ENCODE peak calls at places on chromosome 21, in five cellular contexts. X, U, S, T and I are unnamed samples. For H3K9me3, H3K36me3 and H3K4me1, the result is how much of the 10 kb centered on the place peaks cover.

GRCh38 chr21:31922881-31923280 is 50.1 kb downstream of the HUNK start:
- DNase-seq in X (no peak), U (no peak), S (no peak), T (no peak), I (no peak)

GRCh38 chr21:41506526-41507520 is 1.1 kb downstream of the TMPRSS2 start:
- DNase-seq in X (no peak), U (peak), S (peak), T (no peak), I (peak)

GRCh38 chr21:31974454-31974985 is 101.7 kb downstream of the HUNK start:
- DNase-seq in X (no peak), U (no peak), S (no peak), T (no peak), I (no peak)

GRCh38 chr21:46639489-46640386 is 4.3 kb downstream of the PRMT2 start:
- DNase-seq in X (peak), U (no peak), S (no peak), T (no peak), I (no peak)

GRCh38 chr21:42974832-42975820 is 764 bp downstream of the PKNOX1 start:
- DNase-seq in X (peak), U (peak), S (peak), T (no peak), I (peak)

GRCh38 chr21:43644609-43645008 is 14.7 kb downstream of the HSF2BP start:
- DNase-seq in X (peak), U (no peak), S (no peak), T (no peak), I (no peak)

GRCh38 chr21:26137379-26138060 is 33.0 kb downstream of the APP start:
- DNase-seq in X (no peak), U (no peak), S (no peak), T (no peak), I (no peak)

GRCh38 chr21:42545317-42545716 is 31.7 kb downstream of the SLC37A1 start:
- DNase-seq in X (no peak), U (no peak), S (no peak), T (no peak), I (peak)

GRCh38 chr21:34061983-34062382 is 11.4 kb upstream of the MRPS6 start:
- DNase-seq in X (no peak), U (no peak), S (no peak), T (no peak), I (no peak)

GRCh38 chr21:41750532-41751151 is 16.2 kb downstream of the RIPK4 start:
- DNase-seq in X (no peak), U (peak), S (no peak), T (no peak), I (no peak)

GRCh38 chr21:34630536-34631143 is 15.7 kb upstream of the RCAN1 start:
- DNase-seq in X (peak), U (no peak), S (no peak), T (no peak), I (no peak)

GRCh38 chr21:32484706-32485380 is 72.3 kb downstream of the EVA1C start:
- DNase-seq in X (no peak), U (no peak), S (no peak), T (no peak), I (peak)

GRCh38 chr21:43331962-43332458 is 94.9 kb downstream of the SIK1 start:
- DNase-seq in X (peak), U (peak), S (peak), T (no peak), I (no peak)

GRCh38 chr21:32868631-32869454 is 97.3 kb upstream of the PAXBP1 start:
- DNase-seq in X (no peak), U (no peak), S (no peak), T (no peak), I (no peak)

GRCh38 chr21:36232641-36233040 is 76.0 kb downstream of the DOP1B start:
- DNase-seq in X (no peak), U (no peak), S (no peak), T (no peak), I (no peak)

DNA sequence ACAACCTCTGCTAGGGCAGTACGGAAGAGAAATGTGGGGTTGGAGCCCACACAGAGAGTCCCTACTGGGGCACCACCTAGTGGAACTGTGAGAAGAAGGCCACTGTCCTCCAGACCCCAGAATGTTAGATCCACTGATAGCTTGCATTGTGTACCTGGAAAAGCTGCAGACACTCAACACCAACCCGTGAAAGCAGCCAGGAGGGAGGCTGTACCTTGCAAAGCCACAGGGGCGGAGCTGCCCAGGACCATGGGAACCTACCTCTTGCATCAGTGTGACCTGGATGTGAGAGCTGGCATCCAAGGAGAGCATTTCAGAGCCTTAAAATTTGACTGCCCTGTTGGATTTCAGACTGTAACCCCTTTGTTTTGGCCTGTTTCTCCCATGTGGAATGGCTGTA is 85.5 kb downstream of the USP25 start:
- DNase-seq in X (no peak), U (no peak), S (no peak), T (no peak), I (no peak)
- H3K9me3 ChIP-seq in X (under half), U (under half), S (under half), T (under half), I (under half)

GRCh38 chr21:37489553-37489952 is 123.0 kb downstream of the DYRK1A start:
- DNase-seq in X (no peak), U (no peak), S (no peak), T (no peak), I (no peak)
- H3K36me3 ChIP-seq in X (under half), U (under half), S (under half), T (under half), I (under half)

DNA sequence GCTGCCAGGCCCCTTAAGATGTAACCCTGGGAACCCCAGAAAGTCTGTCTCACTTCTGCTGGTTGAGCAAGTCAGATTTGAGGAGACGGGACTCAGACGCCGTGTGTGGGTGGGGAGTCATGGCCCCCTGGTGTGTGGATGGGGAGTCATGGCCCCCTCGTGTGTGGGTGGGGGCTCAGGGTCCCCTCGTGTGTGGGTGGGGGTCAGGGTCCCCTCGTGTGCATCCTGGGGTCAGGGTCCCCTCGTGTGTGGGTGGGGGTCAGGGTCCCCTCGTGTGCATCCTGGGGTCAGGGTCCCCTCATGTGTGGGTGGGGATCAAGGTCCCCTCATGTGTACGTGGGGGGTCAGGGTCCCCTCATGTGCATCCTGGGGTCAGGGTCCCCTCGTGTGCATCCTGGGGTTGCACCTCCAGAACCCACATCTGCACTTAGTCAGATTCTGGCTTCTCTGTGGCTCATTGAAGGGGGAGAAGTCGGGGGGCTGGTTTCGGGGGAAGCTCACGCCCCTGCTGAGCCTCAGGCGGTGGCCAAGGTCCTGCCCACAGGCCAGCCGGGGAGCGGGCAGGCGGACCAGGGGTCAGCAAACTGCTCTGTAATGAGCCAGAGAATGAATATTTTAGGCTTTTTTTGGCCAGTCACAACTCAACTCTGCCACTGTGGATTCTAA is 33.4 kb upstream of the POFUT2 start:
- DNase-seq in X (no peak), U (no peak), S (peak), T (no peak), I (peak)
- H3K4me1 ChIP-seq in X (under half), U (half or more), S (under half), T (half or more), I (under half)

DNA sequence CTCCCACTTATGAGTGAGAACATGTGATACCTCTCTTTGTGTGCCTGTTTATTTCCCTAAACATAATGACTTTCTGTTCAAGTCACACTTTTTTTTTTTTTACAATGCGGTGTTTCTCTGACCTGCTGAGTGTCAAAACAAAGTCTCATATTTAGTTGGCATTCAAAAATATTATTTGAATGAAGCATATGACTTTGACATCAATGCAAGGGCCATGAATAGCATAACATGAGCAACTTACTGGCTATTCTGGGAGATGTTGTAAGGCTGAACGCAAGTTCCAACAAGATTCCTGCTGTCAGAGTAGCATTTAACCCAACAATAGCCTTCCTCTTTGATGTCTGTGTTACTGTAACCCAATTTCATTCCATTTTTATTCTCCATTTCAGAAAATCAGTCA is 2.0 kb upstream of the KRTAP19-1 start:
- DNase-seq in X (no peak), U (no peak), S (no peak), T (no peak), I (no peak)
- H3K9me3 ChIP-seq in X (under half), U (under half), S (under half), T (under half), I (under half)

DNA sequence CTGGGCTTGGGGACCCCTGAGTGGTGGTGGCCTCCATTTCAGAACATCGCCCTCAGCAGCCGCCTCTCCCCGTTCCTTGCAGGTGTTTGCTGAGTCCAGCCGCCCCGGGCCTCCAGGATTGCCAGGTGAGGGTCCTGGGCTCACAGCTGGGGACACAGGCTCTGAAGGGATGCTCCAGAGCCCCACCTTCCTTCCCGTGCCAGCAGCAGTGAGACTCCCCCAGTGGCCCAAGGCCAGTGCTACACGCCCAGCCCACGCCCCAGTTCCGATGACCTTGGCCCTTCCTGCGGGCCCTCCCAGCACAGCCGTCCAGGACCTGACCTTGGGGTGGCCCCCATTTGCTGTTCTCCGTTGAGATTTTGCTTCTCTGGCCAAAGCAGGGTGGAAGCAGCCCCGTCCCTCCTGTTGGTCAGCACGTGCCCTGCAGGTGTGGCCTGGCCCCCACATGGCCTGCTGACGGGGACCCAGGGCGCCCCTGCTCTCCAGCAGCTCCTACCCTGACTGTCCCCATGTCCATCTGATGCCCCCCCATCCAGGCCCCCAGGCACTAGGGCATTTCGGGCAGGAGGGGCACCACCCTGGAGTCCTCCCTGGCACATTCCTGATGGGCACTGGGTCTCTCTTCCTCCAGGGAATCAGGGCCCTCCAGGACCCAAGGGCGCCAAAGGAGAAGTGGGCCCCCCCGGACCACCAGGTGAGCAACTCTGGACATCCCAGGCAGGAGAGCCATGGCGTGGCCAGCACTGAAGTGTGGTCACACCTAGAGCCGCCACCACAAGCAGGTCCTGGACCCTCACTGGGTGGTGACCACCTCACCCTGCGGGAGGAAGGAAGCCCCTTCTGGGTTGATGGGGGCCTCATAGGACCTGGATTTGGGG is 45.0 kb downstream of the SLC19A1 start:
- DNase-seq in X (no peak), U (no peak), S (peak), T (no peak), I (peak)
- H3K36me3 ChIP-seq in X (half or more), U (under half), S (under half), T (half or more), I (under half)